ENCODE peak calls at places on chromosomes 13 and 19, in six cellular contexts. One of them, this sample, is unnamed.

GRCh38 chr13:46552302-46552680 is 679 bp upstream of the LRCH1 start:
- DNase-seq in stimulated activated CD4-positive, alpha-beta T cell treated with anti-CD3 and anti-CD28 coated beads, Interleukin-12 subunit alpha, Interleukin-12 subunit beta, amount 100 ng/mL, for 48 hours: no peak
- DNase-seq in non-pigmented ciliary epithelial cell: no peak
- DNase-seq in putamen: no peak
- DNase-seq in NCI-H2171: no peak
- DNase-seq in mesenchymal stem cell: no peak
- DNase-seq in this sample: no peak

GRCh38 chr19:40960780-40961179 is 30.3 kb upstream of the CYP2B6 start:
- DNase-seq in stimulated activated CD4-positive, alpha-beta T cell treated with anti-CD3 and anti-CD28 coated beads, Interleukin-12 subunit alpha, Interleukin-12 subunit beta, amount 100 ng/mL, for 48 hours: no peak
- DNase-seq in putamen: no peak
- DNase-seq in NCI-H2171: no peak
- DNase-seq in mesenchymal stem cell: no peak
- DNase-seq in non-pigmented ciliary epithelial cell: no peak
- DNase-seq in this sample: no peak

GRCh38 chr19:56170261-56170660 is 5.5 kb upstream of the GALP start:
- DNase-seq in NCI-H2171: no peak
- DNase-seq in mesenchymal stem cell: peak
- DNase-seq in stimulated activated CD4-positive, alpha-beta T cell treated with anti-CD3 and anti-CD28 coated beads, Interleukin-12 subunit alpha, Interleukin-12 subunit beta, amount 100 ng/mL, for 48 hours: no peak
- DNase-seq in putamen: no peak
- DNase-seq in non-pigmented ciliary epithelial cell: peak
- DNase-seq in this sample: no peak

GRCh38 chr13:43307921-43308433 is 284.6 kb downstream of the DNAJC15 start:
- DNase-seq in mesenchymal stem cell: peak
- DNase-seq in non-pigmented ciliary epithelial cell: peak
- DNase-seq in putamen: no peak
- DNase-seq in NCI-H2171: peak
- DNase-seq in stimulated activated CD4-positive, alpha-beta T cell treated with anti-CD3 and anti-CD28 coated beads, Interleukin-12 subunit alpha, Interleukin-12 subunit beta, amount 100 ng/mL, for 48 hours: no peak
- DNase-seq in this sample: peak

GRCh38 chr13:60765700-60766411 is 368.8 kb downstream of the TDRD3 start:
- DNase-seq in non-pigmented ciliary epithelial cell: peak
- DNase-seq in mesenchymal stem cell: peak
- DNase-seq in putamen: peak
- DNase-seq in NCI-H2171: no peak
- DNase-seq in stimulated activated CD4-positive, alpha-beta T cell treated with anti-CD3 and anti-CD28 coated beads, Interleukin-12 subunit alpha, Interleukin-12 subunit beta, amount 100 ng/mL, for 48 hours: no peak
- DNase-seq in this sample: peak

GRCh38 chr13:107124730-107125129 is 556.8 kb upstream of the ARGLU1 start:
- DNase-seq in non-pigmented ciliary epithelial cell: no peak
- DNase-seq in NCI-H2171: no peak
- DNase-seq in mesenchymal stem cell: no peak
- DNase-seq in stimulated activated CD4-positive, alpha-beta T cell treated with anti-CD3 and anti-CD28 coated beads, Interleukin-12 subunit alpha, Interleukin-12 subunit beta, amount 100 ng/mL, for 48 hours: no peak
- DNase-seq in putamen: no peak
- DNase-seq in this sample: no peak

GRCh38 chr19:49923055-49924003 is 5.7 kb upstream of the ATF5 start:
- DNase-seq in stimulated activated CD4-positive, alpha-beta T cell treated with anti-CD3 and anti-CD28 coated beads, Interleukin-12 subunit alpha, Interleukin-12 subunit beta, amount 100 ng/mL, for 48 hours: no peak
- DNase-seq in non-pigmented ciliary epithelial cell: no peak
- DNase-seq in mesenchymal stem cell: no peak
- DNase-seq in NCI-H2171: no peak
- DNase-seq in putamen: no peak
- DNase-seq in this sample: peak

GRCh38 chr13:23460309-23460708 is 26.8 kb upstream of the SACS start:
- DNase-seq in mesenchymal stem cell: no peak
- DNase-seq in NCI-H2171: no peak
- DNase-seq in non-pigmented ciliary epithelial cell: no peak
- DNase-seq in stimulated activated CD4-positive, alpha-beta T cell treated with anti-CD3 and anti-CD28 coated beads, Interleukin-12 subunit alpha, Interleukin-12 subunit beta, amount 100 ng/mL, for 48 hours: no peak
- DNase-seq in putamen: no peak
- DNase-seq in this sample: no peak

GRCh38 chr13:23643828-23644419 is 73.7 kb downstream of the TNFRSF19 start:
- DNase-seq in putamen: no peak
- DNase-seq in stimulated activated CD4-positive, alpha-beta T cell treated with anti-CD3 and anti-CD28 coated beads, Interleukin-12 subunit alpha, Interleukin-12 subunit beta, amount 100 ng/mL, for 48 hours: no peak
- DNase-seq in non-pigmented ciliary epithelial cell: no peak
- DNase-seq in mesenchymal stem cell: no peak
- DNase-seq in NCI-H2171: no peak
- DNase-seq in this sample: no peak

GRCh38 chr13:100658363-100658762 is 16.2 kb downstream of the TMTC4 start:
- DNase-seq in mesenchymal stem cell: no peak
- DNase-seq in stimulated activated CD4-positive, alpha-beta T cell treated with anti-CD3 and anti-CD28 coated beads, Interleukin-12 subunit alpha, Interleukin-12 subunit beta, amount 100 ng/mL, for 48 hours: no peak
- DNase-seq in putamen: no peak
- DNase-seq in NCI-H2171: no peak
- DNase-seq in non-pigmented ciliary epithelial cell: no peak
- DNase-seq in this sample: no peak

This sample was measured in Ammon's horn.